ENCODE peak calls at places on chromosomes 16 and 17, in six cellular contexts. One of them, this sample, is unnamed.

GRCh38 chr17:33015716-33016346 is 24.2 kb downstream of the SPACA3 start:
- DNase-seq in right atrium auricular region: no peak
- DNase-seq in endothelial cell: no peak
- DNase-seq in AG09319: no peak
- DNase-seq in A549: no peak
- DNase-seq in neural progenitor cell: no peak
- DNase-seq in this sample: no peak

GRCh38 chr16:23408242-23409201 is 44.5 kb downstream of the COG7 start:
- DNase-seq in right atrium auricular region: no peak
- DNase-seq in endothelial cell: no peak
- DNase-seq in AG09319: no peak
- DNase-seq in A549: peak
- DNase-seq in neural progenitor cell: peak
- DNase-seq in this sample: no peak

GRCh38 chr16:88345031-88345942 is 37.5 kb upstream of the ZNF469 start:
- DNase-seq in right atrium auricular region: no peak
- DNase-seq in endothelial cell: no peak
- DNase-seq in AG09319: no peak
- DNase-seq in A549: no peak
- DNase-seq in neural progenitor cell: no peak
- DNase-seq in this sample: no peak

GRCh38 chr17:29929006-29929543 is 953 bp downstream of the SSH2 start:
- DNase-seq in right atrium auricular region: no peak
- DNase-seq in endothelial cell: peak
- DNase-seq in AG09319: no peak
- DNase-seq in A549: peak
- DNase-seq in neural progenitor cell: peak
- DNase-seq in this sample: peak

GRCh38 chr17:50090971-50091950 is 3.9 kb upstream of the PDK2 start:
- DNase-seq in right atrium auricular region: no peak
- DNase-seq in endothelial cell: no peak
- DNase-seq in AG09319: no peak
- DNase-seq in A549: no peak
- DNase-seq in neural progenitor cell: no peak
- DNase-seq in this sample: no peak

GRCh38 chr16:19858654-19859018 is 26.0 kb downstream of the GPRC5B start:
- DNase-seq in right atrium auricular region: no peak
- DNase-seq in endothelial cell: no peak
- DNase-seq in AG09319: no peak
- DNase-seq in A549: no peak
- DNase-seq in neural progenitor cell: no peak
- DNase-seq in this sample: no peak

GRCh38 chr17:1617620-1618174 is 10.9 kb downstream of the SLC43A2 start:
- DNase-seq in right atrium auricular region: peak
- DNase-seq in endothelial cell: no peak
- DNase-seq in AG09319: peak
- DNase-seq in A549: peak
- DNase-seq in neural progenitor cell: no peak
- DNase-seq in this sample: no peak

GRCh38 chr16:57319646-57320045 is 35.2 kb upstream of the PLLP start:
- DNase-seq in right atrium auricular region: no peak
- DNase-seq in endothelial cell: no peak
- DNase-seq in AG09319: no peak
- DNase-seq in A549: no peak
- DNase-seq in neural progenitor cell: no peak
- DNase-seq in this sample: no peak

GRCh38 chr16:20001856-20002707 is 71.6 kb downstream of the GPR139 start:
- DNase-seq in right atrium auricular region: no peak
- DNase-seq in endothelial cell: no peak
- DNase-seq in AG09319: no peak
- DNase-seq in A549: no peak
- DNase-seq in neural progenitor cell: no peak
- DNase-seq in this sample: no peak

GRCh38 chr17:18356624-18357023 is 6.7 kb downstream of the SHMT1 start:
- DNase-seq in right atrium auricular region: no peak
- DNase-seq in endothelial cell: no peak
- DNase-seq in AG09319: peak
- DNase-seq in A549: no peak
- DNase-seq in neural progenitor cell: no peak
- DNase-seq in this sample: no peak

GRCh38 chr17:61486135-61487120 is 34.2 kb downstream of the TBX4 start:
- DNase-seq in right atrium auricular region: no peak
- DNase-seq in endothelial cell: no peak
- DNase-seq in AG09319: no peak
- DNase-seq in A549: no peak
- DNase-seq in neural progenitor cell: peak
- DNase-seq in this sample: peak

GRCh38 chr17:57612202-57613071 is 132.7 kb downstream of the CCDC182 start:
- DNase-seq in right atrium auricular region: no peak
- DNase-seq in endothelial cell: no peak
- DNase-seq in AG09319: no peak
- DNase-seq in A549: no peak
- DNase-seq in neural progenitor cell: peak
- DNase-seq in this sample: no peak

GRCh38 chr17:41049110-41049509 is 2.0 kb upstream of the KRTAP2-1 start:
- DNase-seq in right atrium auricular region: no peak
- DNase-seq in endothelial cell: no peak
- DNase-seq in AG09319: no peak
- DNase-seq in A549: peak
- DNase-seq in neural progenitor cell: no peak
- DNase-seq in this sample: no peak

GRCh38 chr16:57651344-57652333 is 16.5 kb upstream of the ADGRG3 start:
- DNase-seq in right atrium auricular region: no peak
- DNase-seq in endothelial cell: no peak
- DNase-seq in AG09319: no peak
- DNase-seq in A549: no peak
- DNase-seq in neural progenitor cell: no peak
- DNase-seq in this sample: no peak

GRCh38 chr17:81976332-81977210 is 858 bp upstream of the ASPSCR1 start:
- DNase-seq in right atrium auricular region: no peak
- DNase-seq in endothelial cell: no peak
- DNase-seq in AG09319: no peak
- DNase-seq in A549: peak
- DNase-seq in neural progenitor cell: peak
- DNase-seq in this sample: no peak

GRCh38 chr17:42027961-42028790 is 8.3 kb downstream of the NKIRAS2 start:
- DNase-seq in right atrium auricular region: no peak
- DNase-seq in endothelial cell: no peak
- DNase-seq in AG09319: no peak
- DNase-seq in A549: peak
- DNase-seq in neural progenitor cell: peak
- DNase-seq in this sample: peak

GRCh38 chr16:15950167-15950854 is 895 bp downstream of the ABCC1 start:
- DNase-seq in right atrium auricular region: no peak
- DNase-seq in endothelial cell: peak
- DNase-seq in AG09319: no peak
- DNase-seq in A549: no peak
- DNase-seq in neural progenitor cell: peak
- DNase-seq in this sample: peak

GRCh38 chr16:5025171-5025632 is 8.5 kb downstream of the NAGPA start:
- DNase-seq in right atrium auricular region: no peak
- DNase-seq in endothelial cell: peak
- DNase-seq in AG09319: no peak
- DNase-seq in A549: peak
- DNase-seq in neural progenitor cell: peak
- DNase-seq in this sample: peak
- TF ChIP-seq CTCF in right atrium auricular region: no peak
- TF ChIP-seq CTCF in endothelial cell: no peak
- TF ChIP-seq CTCF in AG09319: peak
- TF ChIP-seq CTCF in A549: peak
- TF ChIP-seq CTCF in neural progenitor cell: peak
- TF ChIP-seq CTCF in this sample: peak

GRCh38 chr16:71367243-71367976 is 8.9 kb downstream of the CALB2 start:
- DNase-seq in right atrium auricular region: no peak
- DNase-seq in endothelial cell: peak
- DNase-seq in AG09319: no peak
- DNase-seq in A549: peak
- DNase-seq in neural progenitor cell: peak
- DNase-seq in this sample: peak
- TF ChIP-seq CTCF in right atrium auricular region: no peak
- TF ChIP-seq CTCF in endothelial cell: peak
- TF ChIP-seq CTCF in AG09319: peak
- TF ChIP-seq CTCF in A549: peak
- TF ChIP-seq CTCF in neural progenitor cell: peak
- TF ChIP-seq CTCF in this sample: peak

DNA sequence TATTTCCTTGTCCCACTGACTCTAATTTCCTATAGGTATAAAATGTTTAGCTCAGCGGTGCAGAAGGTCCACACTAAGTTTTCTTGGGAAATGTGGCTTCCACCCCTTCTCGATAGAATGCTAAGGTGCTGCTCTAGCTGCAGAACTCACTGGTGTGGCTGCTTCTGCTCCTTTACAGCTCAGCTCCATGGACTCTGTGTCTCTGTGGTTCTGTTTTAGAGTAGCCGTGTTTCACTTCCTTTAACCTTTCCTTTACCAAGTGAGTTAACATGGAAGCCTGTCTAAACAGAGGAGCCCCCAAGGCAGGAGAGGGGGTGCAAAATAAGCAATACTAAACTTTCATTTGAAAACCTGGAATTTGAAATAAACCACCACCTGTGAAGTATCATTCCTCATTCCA is 65.3 kb downstream of the SPECC1 start:
- DNase-seq in right atrium auricular region: no peak
- DNase-seq in endothelial cell: no peak
- DNase-seq in AG09319: no peak
- DNase-seq in A549: no peak
- DNase-seq in neural progenitor cell: no peak
- DNase-seq in this sample: no peak
- TF ChIP-seq CTCF in right atrium auricular region: no peak
- TF ChIP-seq CTCF in endothelial cell: no peak
- TF ChIP-seq CTCF in AG09319: no peak
- TF ChIP-seq CTCF in A549: no peak
- TF ChIP-seq CTCF in neural progenitor cell: no peak
- TF ChIP-seq CTCF in this sample: no peak

DNA sequence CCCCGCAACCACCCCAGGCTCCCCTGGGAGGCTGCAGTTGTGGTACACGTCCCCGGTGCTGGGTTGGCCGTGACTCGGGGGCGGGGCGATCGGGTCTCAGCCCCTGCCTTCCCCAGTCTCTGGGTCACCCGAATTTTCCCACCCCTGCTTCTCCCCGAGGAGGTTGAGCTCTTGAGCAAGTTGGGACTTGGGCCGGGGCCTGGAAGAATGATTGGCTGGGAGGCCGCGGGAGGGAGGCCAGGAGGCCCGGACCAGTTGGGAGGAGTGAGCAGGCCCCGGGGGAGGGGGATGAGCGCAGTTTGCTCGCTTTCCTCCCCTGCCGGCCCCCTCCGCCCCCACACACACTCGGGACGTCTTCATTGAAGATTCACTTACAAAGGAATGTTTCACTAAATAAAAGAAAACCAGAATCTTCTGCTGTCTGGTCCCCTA is 4.5 kb upstream of the HEXIM1 start:
- DNase-seq in right atrium auricular region: peak
- DNase-seq in endothelial cell: peak
- DNase-seq in AG09319: no peak
- DNase-seq in A549: no peak
- DNase-seq in neural progenitor cell: peak
- DNase-seq in this sample: peak
- TF ChIP-seq CTCF in right atrium auricular region: no peak
- TF ChIP-seq CTCF in endothelial cell: no peak
- TF ChIP-seq CTCF in AG09319: no peak
- TF ChIP-seq CTCF in A549: no peak
- TF ChIP-seq CTCF in neural progenitor cell: no peak
- TF ChIP-seq CTCF in this sample: no peak

GRCh38 chr17:75288784-75289121 is 480 bp downstream of the SLC25A19 start:
- DNase-seq in right atrium auricular region: no peak
- DNase-seq in endothelial cell: no peak
- DNase-seq in AG09319: no peak
- DNase-seq in A549: no peak
- DNase-seq in neural progenitor cell: peak
- DNase-seq in this sample: no peak

GRCh38 chr17:75289832-75290337 is 652 bp upstream of the SLC25A19 start:
- DNase-seq in right atrium auricular region: peak
- DNase-seq in endothelial cell: no peak
- DNase-seq in AG09319: no peak
- DNase-seq in A549: peak
- DNase-seq in neural progenitor cell: no peak
- DNase-seq in this sample: no peak

GRCh38 chr17:75288359-75288758 is 874 bp downstream of the SLC25A19 start:
- DNase-seq in right atrium auricular region: no peak
- DNase-seq in endothelial cell: no peak
- DNase-seq in AG09319: no peak
- DNase-seq in A549: no peak
- DNase-seq in neural progenitor cell: no peak
- DNase-seq in this sample: no peak

GRCh38 chr17:75287221-75287620 is 2.0 kb downstream of the SLC25A19 start:
- DNase-seq in right atrium auricular region: no peak
- DNase-seq in endothelial cell: no peak
- DNase-seq in AG09319: no peak
- DNase-seq in A549: no peak
- DNase-seq in neural progenitor cell: no peak
- DNase-seq in this sample: no peak

DNA sequence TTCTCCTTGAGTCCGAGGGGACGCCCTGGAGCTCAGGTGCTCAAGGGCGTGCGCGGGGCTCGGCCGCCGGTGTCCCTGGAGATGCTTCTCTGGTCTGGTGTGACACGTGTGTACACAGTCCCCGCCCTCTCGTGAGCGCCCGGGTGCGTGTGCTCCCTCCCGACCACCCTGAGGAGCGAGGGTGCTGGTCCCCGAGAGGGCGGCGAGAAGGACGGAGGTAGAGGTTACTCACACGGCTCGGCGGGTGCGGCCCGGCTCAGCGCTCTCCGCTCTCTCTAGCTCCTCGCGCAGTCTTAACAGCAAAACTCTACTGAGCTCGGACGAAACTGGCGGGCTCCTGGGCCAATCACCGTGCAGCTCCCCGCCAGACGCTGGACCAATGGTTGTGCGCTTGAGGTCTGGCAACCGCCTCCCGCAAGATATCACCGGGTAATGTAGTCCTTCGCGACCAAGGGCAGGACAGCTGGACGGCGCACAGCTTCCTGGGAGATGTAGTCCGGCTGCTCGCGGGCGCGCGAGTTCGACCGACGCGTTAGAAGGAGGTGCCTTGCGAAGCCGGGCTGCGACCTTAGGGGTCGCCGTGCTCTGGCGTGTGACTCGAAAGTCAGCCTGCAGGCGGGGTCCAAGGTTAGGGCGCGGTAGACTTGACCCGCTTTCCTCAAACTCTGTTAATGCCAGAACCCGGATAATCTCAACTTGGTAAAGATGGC is at the start of gene SLC25A19:
- DNase-seq in right atrium auricular region: peak
- DNase-seq in endothelial cell: peak
- DNase-seq in AG09319: peak
- DNase-seq in A549: peak
- DNase-seq in neural progenitor cell: peak
- DNase-seq in this sample: peak
- TF ChIP-seq CTCF in right atrium auricular region: no peak
- TF ChIP-seq CTCF in endothelial cell: peak
- TF ChIP-seq CTCF in AG09319: peak
- TF ChIP-seq CTCF in A549: no peak
- TF ChIP-seq CTCF in neural progenitor cell: peak
- TF ChIP-seq CTCF in this sample: no peak